ENCODE peak calls at places on chromosome 5, in seven cellular contexts. One of them, this sample, is unnamed. For H3K36me3, the result is how much of the 10 kb centered on the place peaks cover.

GRCh38 chr5:68032240-68032762 is 183.3 kb upstream of the PIK3R1 start:
- DNase-seq in CD4-positive, CD25-positive, alpha-beta regulatory T cell: no peak
- DNase-seq in naive thymus-derived CD4-positive, alpha-beta T cell: no peak
- DNase-seq in body of pancreas: no peak
- DNase-seq in psoas muscle: no peak
- DNase-seq in K562: no peak
- DNase-seq in IMR-90: no peak
- DNase-seq in this sample: no peak

GRCh38 chr5:7873216-7873615 is 4.3 kb downstream of the MTRR start:
- DNase-seq in CD4-positive, CD25-positive, alpha-beta regulatory T cell: no peak
- DNase-seq in naive thymus-derived CD4-positive, alpha-beta T cell: no peak
- DNase-seq in body of pancreas: no peak
- DNase-seq in psoas muscle: no peak
- DNase-seq in K562: no peak
- DNase-seq in IMR-90: no peak
- DNase-seq in this sample: no peak

GRCh38 chr5:157986431-157986990 is 127.6 kb upstream of the CLINT1 start:
- DNase-seq in CD4-positive, CD25-positive, alpha-beta regulatory T cell: no peak
- DNase-seq in naive thymus-derived CD4-positive, alpha-beta T cell: no peak
- DNase-seq in body of pancreas: no peak
- DNase-seq in psoas muscle: no peak
- DNase-seq in K562: no peak
- DNase-seq in IMR-90: no peak
- DNase-seq in this sample: no peak

GRCh38 chr5:115888027-115888426 is 46.3 kb downstream of the AP3S1 start:
- DNase-seq in CD4-positive, CD25-positive, alpha-beta regulatory T cell: no peak
- DNase-seq in naive thymus-derived CD4-positive, alpha-beta T cell: no peak
- DNase-seq in body of pancreas: no peak
- DNase-seq in psoas muscle: no peak
- DNase-seq in K562: no peak
- DNase-seq in IMR-90: peak
- DNase-seq in this sample: no peak

GRCh38 chr5:147956842-147957223 is 50.5 kb upstream of the C5orf46 start:
- DNase-seq in CD4-positive, CD25-positive, alpha-beta regulatory T cell: no peak
- DNase-seq in naive thymus-derived CD4-positive, alpha-beta T cell: no peak
- DNase-seq in body of pancreas: no peak
- DNase-seq in psoas muscle: no peak
- DNase-seq in K562: no peak
- DNase-seq in IMR-90: no peak
- DNase-seq in this sample: peak

GRCh38 chr5:120531215-120531614 is 67.1 kb downstream of the PRR16 start:
- DNase-seq in CD4-positive, CD25-positive, alpha-beta regulatory T cell: no peak
- DNase-seq in naive thymus-derived CD4-positive, alpha-beta T cell: no peak
- DNase-seq in body of pancreas: no peak
- DNase-seq in psoas muscle: no peak
- DNase-seq in K562: no peak
- DNase-seq in IMR-90: no peak
- DNase-seq in this sample: no peak

GRCh38 chr5:134174841-134175839 is 1.6 kb downstream of the SKP1 start:
- DNase-seq in CD4-positive, CD25-positive, alpha-beta regulatory T cell: no peak
- DNase-seq in naive thymus-derived CD4-positive, alpha-beta T cell: no peak
- DNase-seq in body of pancreas: no peak
- DNase-seq in psoas muscle: no peak
- DNase-seq in K562: peak
- DNase-seq in IMR-90: peak
- DNase-seq in this sample: peak

GRCh38 chr5:7848296-7848695 is 2.6 kb downstream of the CFAP90 start:
- DNase-seq in CD4-positive, CD25-positive, alpha-beta regulatory T cell: no peak
- DNase-seq in naive thymus-derived CD4-positive, alpha-beta T cell: no peak
- DNase-seq in body of pancreas: no peak
- DNase-seq in psoas muscle: no peak
- DNase-seq in K562: no peak
- DNase-seq in IMR-90: no peak
- DNase-seq in this sample: no peak

GRCh38 chr5:135830384-135831275 is 3.8 kb upstream of the SLC25A48 start:
- DNase-seq in CD4-positive, CD25-positive, alpha-beta regulatory T cell: no peak
- DNase-seq in naive thymus-derived CD4-positive, alpha-beta T cell: no peak
- DNase-seq in body of pancreas: no peak
- DNase-seq in psoas muscle: no peak
- DNase-seq in K562: no peak
- DNase-seq in IMR-90: no peak
- DNase-seq in this sample: no peak

GRCh38 chr5:50853151-50853550 is 186.7 kb downstream of the PARP8 start:
- DNase-seq in CD4-positive, CD25-positive, alpha-beta regulatory T cell: no peak
- DNase-seq in naive thymus-derived CD4-positive, alpha-beta T cell: no peak
- DNase-seq in body of pancreas: no peak
- DNase-seq in psoas muscle: no peak
- DNase-seq in K562: no peak
- DNase-seq in IMR-90: no peak
- DNase-seq in this sample: no peak

GRCh38 chr5:143957455-143957854 is 145.5 kb downstream of the HMHB1 start:
- DNase-seq in CD4-positive, CD25-positive, alpha-beta regulatory T cell: no peak
- DNase-seq in naive thymus-derived CD4-positive, alpha-beta T cell: no peak
- DNase-seq in body of pancreas: no peak
- DNase-seq in psoas muscle: no peak
- DNase-seq in K562: no peak
- DNase-seq in IMR-90: no peak
- DNase-seq in this sample: no peak

GRCh38 chr5:174490717-174491116 is 233.7 kb upstream of the MSX2 start:
- DNase-seq in CD4-positive, CD25-positive, alpha-beta regulatory T cell: no peak
- DNase-seq in naive thymus-derived CD4-positive, alpha-beta T cell: no peak
- DNase-seq in body of pancreas: no peak
- DNase-seq in psoas muscle: no peak
- DNase-seq in K562: no peak
- DNase-seq in IMR-90: no peak
- DNase-seq in this sample: no peak

GRCh38 chr5:80083115-80083890 is 48.2 kb downstream of the THBS4 start:
- DNase-seq in CD4-positive, CD25-positive, alpha-beta regulatory T cell: peak
- DNase-seq in naive thymus-derived CD4-positive, alpha-beta T cell: peak
- DNase-seq in body of pancreas: no peak
- DNase-seq in psoas muscle: no peak
- DNase-seq in K562: peak
- DNase-seq in IMR-90: peak
- DNase-seq in this sample: peak

GRCh38 chr5:65830856-65831255 is 95.5 kb upstream of the ERBIN start:
- DNase-seq in CD4-positive, CD25-positive, alpha-beta regulatory T cell: no peak
- DNase-seq in naive thymus-derived CD4-positive, alpha-beta T cell: no peak
- DNase-seq in body of pancreas: no peak
- DNase-seq in psoas muscle: no peak
- DNase-seq in K562: no peak
- DNase-seq in IMR-90: no peak
- DNase-seq in this sample: no peak

GRCh38 chr5:119250946-119251901 is 104.6 kb upstream of the TNFAIP8 start:
- DNase-seq in CD4-positive, CD25-positive, alpha-beta regulatory T cell: no peak
- DNase-seq in naive thymus-derived CD4-positive, alpha-beta T cell: no peak
- DNase-seq in body of pancreas: no peak
- DNase-seq in psoas muscle: no peak
- DNase-seq in K562: no peak
- DNase-seq in IMR-90: peak
- DNase-seq in this sample: peak

GRCh38 chr5:170307575-170308465 is 10.2 kb upstream of the LCP2 start:
- DNase-seq in CD4-positive, CD25-positive, alpha-beta regulatory T cell: no peak
- DNase-seq in naive thymus-derived CD4-positive, alpha-beta T cell: no peak
- DNase-seq in body of pancreas: peak
- DNase-seq in psoas muscle: peak
- DNase-seq in K562: peak
- DNase-seq in IMR-90: peak
- DNase-seq in this sample: peak

DNA sequence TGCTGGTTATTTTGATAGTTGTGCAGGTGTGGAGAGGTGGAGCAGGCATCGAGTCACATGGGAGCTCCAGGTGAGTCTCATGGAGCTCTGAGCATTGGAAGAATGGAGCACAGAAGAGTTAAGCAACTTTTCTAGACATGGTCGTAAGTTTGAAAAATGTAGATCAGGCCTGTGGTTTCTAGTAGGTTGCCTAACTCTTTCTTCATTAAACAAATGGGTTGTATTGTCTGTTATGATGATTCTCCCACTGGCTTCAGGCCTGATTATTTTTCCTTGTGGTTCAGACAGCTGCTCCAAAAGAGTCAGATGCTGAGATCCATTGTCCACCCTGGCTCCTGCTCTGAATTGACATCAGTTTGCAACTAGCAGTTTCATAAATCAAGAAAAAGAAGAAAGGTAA is 80.3 kb upstream of the RPS23 start:
- DNase-seq in CD4-positive, CD25-positive, alpha-beta regulatory T cell: no peak
- DNase-seq in naive thymus-derived CD4-positive, alpha-beta T cell: no peak
- DNase-seq in body of pancreas: no peak
- DNase-seq in psoas muscle: no peak
- DNase-seq in K562: no peak
- DNase-seq in IMR-90: peak
- DNase-seq in this sample: peak
- H3K36me3 ChIP-seq in CD4-positive, CD25-positive, alpha-beta regulatory T cell: under half
- H3K36me3 ChIP-seq in naive thymus-derived CD4-positive, alpha-beta T cell: under half
- H3K36me3 ChIP-seq in body of pancreas: under half
- H3K36me3 ChIP-seq in psoas muscle: under half
- H3K36me3 ChIP-seq in K562: under half
- H3K36me3 ChIP-seq in IMR-90: under half
- H3K36me3 ChIP-seq in this sample: under half

GRCh38 chr5:141524604-141525597 is 36.0 kb downstream of the PCDHGC5 start:
- DNase-seq in CD4-positive, CD25-positive, alpha-beta regulatory T cell: peak
- DNase-seq in naive thymus-derived CD4-positive, alpha-beta T cell: peak
- DNase-seq in body of pancreas: peak
- DNase-seq in psoas muscle: peak
- DNase-seq in K562: peak
- DNase-seq in IMR-90: peak
- DNase-seq in this sample: peak

GRCh38 chr5:141529002-141529401 is 40.1 kb downstream of the PCDHGC5 start:
- DNase-seq in CD4-positive, CD25-positive, alpha-beta regulatory T cell: no peak
- DNase-seq in naive thymus-derived CD4-positive, alpha-beta T cell: no peak
- DNase-seq in body of pancreas: no peak
- DNase-seq in psoas muscle: peak
- DNase-seq in K562: no peak
- DNase-seq in IMR-90: peak
- DNase-seq in this sample: peak

GRCh38 chr5:141523991-141524390 is 35.1 kb downstream of the PCDHGC5 start:
- DNase-seq in CD4-positive, CD25-positive, alpha-beta regulatory T cell: no peak
- DNase-seq in naive thymus-derived CD4-positive, alpha-beta T cell: no peak
- DNase-seq in body of pancreas: no peak
- DNase-seq in psoas muscle: no peak
- DNase-seq in K562: no peak
- DNase-seq in IMR-90: no peak
- DNase-seq in this sample: no peak

GRCh38 chr5:141528401-141528984 is 39.6 kb downstream of the PCDHGC5 start:
- DNase-seq in CD4-positive, CD25-positive, alpha-beta regulatory T cell: no peak
- DNase-seq in naive thymus-derived CD4-positive, alpha-beta T cell: no peak
- DNase-seq in body of pancreas: peak
- DNase-seq in psoas muscle: no peak
- DNase-seq in K562: no peak
- DNase-seq in IMR-90: peak
- DNase-seq in this sample: no peak

GRCh38 chr5:141525659-141526058 is 36.8 kb downstream of the PCDHGC5 start:
- DNase-seq in CD4-positive, CD25-positive, alpha-beta regulatory T cell: no peak
- DNase-seq in naive thymus-derived CD4-positive, alpha-beta T cell: no peak
- DNase-seq in body of pancreas: peak
- DNase-seq in psoas muscle: no peak
- DNase-seq in K562: no peak
- DNase-seq in IMR-90: no peak
- DNase-seq in this sample: no peak
- H3K36me3 ChIP-seq in CD4-positive, CD25-positive, alpha-beta regulatory T cell: half or more
- H3K36me3 ChIP-seq in naive thymus-derived CD4-positive, alpha-beta T cell: under half
- H3K36me3 ChIP-seq in body of pancreas: under half
- H3K36me3 ChIP-seq in psoas muscle: half or more
- H3K36me3 ChIP-seq in K562: half or more
- H3K36me3 ChIP-seq in IMR-90: under half
- H3K36me3 ChIP-seq in this sample: under half

GRCh38 chr5:95520176-95520575 is 34.6 kb downstream of the SKIC3 start:
- DNase-seq in CD4-positive, CD25-positive, alpha-beta regulatory T cell: no peak
- DNase-seq in naive thymus-derived CD4-positive, alpha-beta T cell: no peak
- DNase-seq in body of pancreas: no peak
- DNase-seq in psoas muscle: no peak
- DNase-seq in K562: no peak
- DNase-seq in IMR-90: no peak
- DNase-seq in this sample: no peak
- H3K36me3 ChIP-seq in CD4-positive, CD25-positive, alpha-beta regulatory T cell: half or more
- H3K36me3 ChIP-seq in naive thymus-derived CD4-positive, alpha-beta T cell: under half
- H3K36me3 ChIP-seq in body of pancreas: under half
- H3K36me3 ChIP-seq in psoas muscle: half or more
- H3K36me3 ChIP-seq in K562: half or more
- H3K36me3 ChIP-seq in IMR-90: under half
- H3K36me3 ChIP-seq in this sample: under half

DNA sequence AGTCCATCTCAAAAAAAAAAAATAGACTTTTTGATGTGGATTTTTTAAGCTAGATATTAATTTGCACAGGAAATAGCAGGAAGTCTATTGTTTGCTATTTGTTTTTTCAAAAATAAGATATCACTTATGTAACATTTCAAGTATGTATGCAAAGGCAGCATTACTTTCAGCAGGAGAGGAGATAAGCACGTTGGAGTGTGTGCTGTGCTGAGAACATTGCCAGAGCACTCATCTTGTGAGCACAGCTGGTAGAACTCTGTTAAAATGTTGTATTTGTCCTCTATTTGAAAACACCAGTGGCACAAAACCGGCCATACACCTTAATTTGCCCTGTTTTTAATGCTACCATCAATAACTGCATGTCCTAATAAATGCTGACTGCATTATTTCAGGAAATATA is 1061.9 kb upstream of the CDH18 start:
- DNase-seq in CD4-positive, CD25-positive, alpha-beta regulatory T cell: no peak
- DNase-seq in naive thymus-derived CD4-positive, alpha-beta T cell: no peak
- DNase-seq in body of pancreas: no peak
- DNase-seq in psoas muscle: no peak
- DNase-seq in K562: no peak
- DNase-seq in IMR-90: no peak
- DNase-seq in this sample: no peak
- H3K36me3 ChIP-seq in CD4-positive, CD25-positive, alpha-beta regulatory T cell: under half
- H3K36me3 ChIP-seq in naive thymus-derived CD4-positive, alpha-beta T cell: under half
- H3K36me3 ChIP-seq in body of pancreas: under half
- H3K36me3 ChIP-seq in psoas muscle: under half
- H3K36me3 ChIP-seq in K562: under half
- H3K36me3 ChIP-seq in IMR-90: under half
- H3K36me3 ChIP-seq in this sample: under half

This sample was measured in mammary epithelial cell.